ENCODE peak calls at places on chromosome 9, in nine cellular contexts. M is uterus, I is neural progenitor cell, R is Peyer's patch, P is transverse colon, G is colonic mucosa, S is A549, H is ovary, D is upper lobe of right lung. V is an unnamed sample.

GRCh38 chr9:129239946-129240490 is 62.0 kb upstream of the IER5L start:
- DNase-seq in M (no peak), I (no peak), R (peak; percentile 9), P (no peak), G (no peak), S (no peak), H (no peak), D (peak; percentile 42), V (no peak)

GRCh38 chr9:129483467-129484324 is 137.2 kb downstream of the C9orf50 start:
- DNase-seq in M (peak; percentile 96), I (peak; percentile 60), R (peak; percentile 78), P (peak; percentile 83), G (peak; percentile 90), S (peak; percentile 91), H (peak; percentile 95), D (peak; percentile 91), V (peak; percentile 79)

GRCh38 chr9:86807577-86807976 is 139.7 kb downstream of the GAS1 start:
- DNase-seq in M (peak; percentile 82), I (peak; percentile 78), R (no peak), P (no peak), G (no peak), S (no peak), H (peak; percentile 69), D (no peak), V (no peak)

GRCh38 chr9:124680714-124681390 is 90.3 kb downstream of the NR6A1 start:
- DNase-seq in M (no peak), I (no peak), R (no peak), P (no peak), G (no peak), S (no peak), H (no peak), D (no peak), V (no peak)

GRCh38 chr9:127108182-127108876 is 14.1 kb downstream of the ANGPTL2 start:
- DNase-seq in M (no peak), I (no peak), R (no peak), P (no peak), G (no peak), S (no peak), H (peak; percentile 35), D (no peak), V (no peak)

GRCh38 chr9:93601666-93602065 is 25.3 kb downstream of the PHF2 start:
- DNase-seq in M (no peak), I (no peak), R (no peak), P (no peak), G (peak; percentile 12), S (no peak), H (no peak), D (no peak), V (no peak)

GRCh38 chr9:118515947-118516346 is 811.7 kb downstream of the TLR4 start:
- DNase-seq in M (no peak), I (no peak), R (no peak), P (no peak), G (no peak), S (no peak), H (no peak), D (no peak), V (no peak)

GRCh38 chr9:115264333-115264732 is 146.4 kb upstream of the TNC start:
- DNase-seq in M (no peak), I (no peak), R (no peak), P (no peak), G (no peak), S (no peak), H (no peak), D (no peak), V (no peak)

GRCh38 chr9:14389146-14389545 is 75.2 kb upstream of the NFIB start:
- DNase-seq in M (no peak), I (no peak), R (no peak), P (no peak), G (no peak), S (no peak), H (no peak), D (no peak), V (no peak)

GRCh38 chr9:17005085-17005484 is 129.8 kb upstream of the CNTLN start:
- DNase-seq in M (peak; percentile 46), I (no peak), R (peak; percentile 68), P (peak; percentile 60), G (peak; percentile 68), S (peak; percentile 36), H (peak; percentile 56), D (no peak), V (peak; percentile 71)

GRCh38 chr9:71763752-71764332 is 4.5 kb downstream of the CEMIP2 start:
- DNase-seq in M (no peak), I (no peak), R (no peak), P (no peak), G (no peak), S (no peak), H (no peak), D (no peak), V (no peak)

GRCh38 chr9:104227108-104227507 is 133.0 kb downstream of the SMC2 start:
- DNase-seq in M (no peak), I (no peak), R (no peak), P (no peak), G (no peak), S (no peak), H (no peak), D (no peak), V (no peak)

GRCh38 chr9:120778758-120779157 is 14.5 kb downstream of the FBXW2 start:
- DNase-seq in M (no peak), I (no peak), R (no peak), P (no peak), G (no peak), S (peak; percentile 27), H (no peak), D (no peak), V (no peak)

GRCh38 chr9:112046181-112046580 is 128.9 kb downstream of the SUSD1 start:
- DNase-seq in M (no peak), I (no peak), R (no peak), P (no peak), G (no peak), S (peak; percentile 29), H (no peak), D (no peak), V (no peak)

GRCh38 chr9:127526655-127527559 is 75.6 kb downstream of the LRSAM1 start:
- DNase-seq in M (no peak), I (no peak), R (peak; percentile 27), P (no peak), G (no peak), S (no peak), H (no peak), D (no peak), V (no peak)

GRCh38 chr9:118929317-118929716 is 439.9 kb downstream of the BRINP1 start:
- DNase-seq in M (no peak), I (no peak), R (no peak), P (no peak), G (no peak), S (no peak), H (no peak), D (no peak), V (no peak)

GRCh38 chr9:131138676-131139075 is 13.3 kb downstream of the NUP214 start:
- DNase-seq in M (no peak), I (no peak), R (no peak), P (no peak), G (no peak), S (no peak), H (no peak), D (no peak), V (no peak)

GRCh38 chr9:40913096-40913719 is 215.3 kb downstream of the FOXD4L6 start:
- DNase-seq in M (no peak), I (no peak), R (no peak), P (no peak), G (no peak), S (no peak), H (no peak), D (no peak), V (no peak)
- H3K9me3 ChIP-seq in M (peaks cover 83% of the 10 kb centered on the region), I (peaks cover 53% of the 10 kb centered on the region), R (peaks cover 86% of the 10 kb centered on the region), P (peaks cover 90% of the 10 kb centered on the region), G (peaks cover 21% of the 10 kb centered on the region), S (peaks cover 80% of the 10 kb centered on the region), H (peaks cover 81% of the 10 kb centered on the region), D (peaks cover 89% of the 10 kb centered on the region), V (peaks cover 95% of the 10 kb centered on the region)

DNA sequence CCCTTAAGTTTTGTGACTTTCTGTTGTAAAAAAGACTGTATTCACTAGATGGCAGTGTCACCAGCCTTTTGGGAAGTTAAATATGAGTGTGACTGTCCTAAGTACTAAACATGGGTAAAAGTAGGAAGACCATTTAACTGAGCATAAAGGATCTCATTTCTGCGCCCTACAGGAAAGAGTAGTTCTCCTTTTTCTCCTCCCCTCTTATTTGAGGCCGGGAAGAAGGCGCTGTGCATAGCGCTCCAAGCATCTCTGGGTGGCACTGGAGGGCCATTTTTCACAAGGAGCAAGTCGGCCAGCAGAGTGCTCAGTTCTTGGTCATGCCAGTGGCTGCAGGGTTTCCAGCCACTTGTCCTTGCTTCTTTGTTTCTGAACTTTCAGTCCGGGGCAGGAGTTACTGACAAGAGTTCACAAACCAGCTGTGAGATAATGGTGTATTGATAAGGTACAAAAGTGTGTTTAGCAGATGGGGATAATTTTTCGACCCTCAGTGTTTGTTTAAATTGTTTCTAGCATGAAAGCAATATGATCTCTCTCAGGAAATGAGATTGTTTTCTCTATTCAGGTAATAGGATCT is 227.6 kb upstream of the DMRT1 start:
- DNase-seq in M (peak; percentile 82), I (peak; percentile 84), R (peak; percentile 58), P (peak; percentile 70), G (peak; percentile 67), S (peak; percentile 85), H (peak; percentile 66), D (peak; percentile 78), V (peak; percentile 55)
- TF ChIP-seq CTCF in M (peak; percentile 80), I (peak; percentile 80), R (peak; percentile 31), P (peak; percentile 73), G (peak; percentile 38), S (peak; percentile 99), H (peak; percentile 80), D (peak; percentile 84), V (peak; percentile 17)

GRCh38 chr9:95952471-95952870 is 77.0 kb downstream of the ERCC6L2 start:
- DNase-seq in M (no peak), I (no peak), R (no peak), P (no peak), G (no peak), S (no peak), H (peak; percentile 14), D (no peak), V (no peak)

GRCh38 chr9:95953986-95954385 is 78.5 kb downstream of the ERCC6L2 start:
- DNase-seq in M (no peak), I (no peak), R (no peak), P (no peak), G (no peak), S (no peak), H (no peak), D (no peak), V (no peak)

DNA sequence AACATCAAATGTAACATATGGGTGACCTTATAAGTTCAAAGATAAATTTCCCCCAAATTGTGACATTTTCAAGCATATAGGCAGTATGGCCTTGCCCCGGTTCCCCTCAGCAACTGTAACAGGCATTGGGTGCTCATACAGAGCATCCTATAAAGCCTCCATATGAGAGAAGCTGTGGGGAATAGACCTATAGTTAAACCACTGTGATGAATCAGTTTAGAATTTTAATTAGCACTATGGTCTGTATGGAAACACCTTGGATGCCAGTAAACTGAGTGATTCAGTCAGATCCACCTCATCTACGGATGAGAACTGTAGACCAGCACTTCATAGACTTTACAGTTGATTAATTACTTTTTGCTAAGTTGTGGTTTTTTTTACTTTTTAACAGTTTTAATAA is 79.4 kb downstream of the ERCC6L2 start:
- DNase-seq in M (no peak), I (no peak), R (no peak), P (no peak), G (no peak), S (no peak), H (no peak), D (no peak), V (no peak)
- H3K9me3 ChIP-seq in M (no peaks in the 10 kb centered on the region), I (no peaks in the 10 kb centered on the region), R (no peaks in the 10 kb centered on the region), P (no peaks in the 10 kb centered on the region), G (no peaks in the 10 kb centered on the region), S (peaks cover 11% of the 10 kb centered on the region), H (no peaks in the 10 kb centered on the region), D (peaks cover 5% of the 10 kb centered on the region), V (peaks cover 8% of the 10 kb centered on the region)

GRCh38 chr9:9920425-9920824 is 692.4 kb downstream of the PTPRD start:
- DNase-seq in M (no peak), I (peak; percentile 53), R (no peak), P (no peak), G (no peak), S (no peak), H (no peak), D (no peak), V (no peak)
- TF ChIP-seq CTCF in M (no peak), I (peak; percentile 66), R (no peak), P (no peak), G (no peak), S (no peak), H (no peak), D (no peak), V (no peak)